ENCODE peak calls at places on chromosomes 16 and 17, in six cellular contexts. U is CD8-positive, alpha-beta memory T cell; I is A549; Y is tibial nerve; W is iPS DF 6.9; G is adrenal gland. Q is an unnamed sample.

GRCh38 chr17:79214459-79214858 is 139.8 kb downstream of the ENGASE start:
- DNase-seq in U (no peak), I (no peak), Y (no peak), W (no peak), G (no peak), Q (no peak)

GRCh38 chr17:1256699-1257098 is 13.5 kb upstream of the BHLHA9 start:
- DNase-seq in U (no peak), I (no peak), Y (no peak), W (no peak), G (no peak), Q (no peak)

GRCh38 chr17:75404223-75404738 is 1.2 kb downstream of the GRB2 start:
- DNase-seq in U (peak), I (peak), Y (peak), W (no peak), G (peak), Q (peak)

GRCh38 chr16:11748023-11748403 is 5.4 kb upstream of the TXNDC11 start:
- DNase-seq in U (no peak), I (no peak), Y (no peak), W (no peak), G (no peak), Q (no peak)

GRCh38 chr16:49986351-49987124 is 38.5 kb upstream of the CNEP1R1 start:
- DNase-seq in U (no peak), I (no peak), Y (no peak), W (no peak), G (peak), Q (peak)

GRCh38 chr17:69492410-69493071 is 78.0 kb downstream of the MAP2K6 start:
- DNase-seq in U (no peak), I (peak), Y (no peak), W (peak), G (no peak), Q (peak)

GRCh38 chr16:31010539-31010938 is at the start of gene STX1B:
- DNase-seq in U (peak), I (no peak), Y (no peak), W (no peak), G (no peak), Q (no peak)

GRCh38 chr17:79459003-79459655 is 151.7 kb downstream of the RBFOX3 start:
- DNase-seq in U (no peak), I (no peak), Y (no peak), W (no peak), G (no peak), Q (no peak)

GRCh38 chr16:47578573-47578972 is 117.4 kb downstream of the PHKB start:
- DNase-seq in U (no peak), I (no peak), Y (no peak), W (no peak), G (no peak), Q (no peak)

GRCh38 chr17:65093930-65094329 is 37.4 kb upstream of the GNA13 start:
- DNase-seq in U (no peak), I (no peak), Y (no peak), W (no peak), G (no peak), Q (no peak)

GRCh38 chr17:64277831-64278562 is 14.9 kb upstream of the TEX2 start:
- DNase-seq in U (no peak), I (no peak), Y (no peak), W (no peak), G (no peak), Q (no peak)

GRCh38 chr17:75535119-75535537 is 9.6 kb downstream of the LLGL2 start:
- DNase-seq in U (peak), I (no peak), Y (no peak), W (no peak), G (no peak), Q (no peak)

GRCh38 chr16:19884611-19885455 is at the start of gene GPRC5B:
- DNase-seq in U (peak), I (peak), Y (no peak), W (no peak), G (peak), Q (no peak)

GRCh38 chr17:78490673-78491072 is 86.5 kb downstream of the DNAH17 start:
- DNase-seq in U (no peak), I (no peak), Y (no peak), W (no peak), G (no peak), Q (no peak)

GRCh38 chr16:57186630-57187507 is 740 bp downstream of the RSPRY1 start:
- DNase-seq in U (peak), I (peak), Y (no peak), W (no peak), G (peak), Q (no peak)

GRCh38 chr16:74140557-74140956 is 156.1 kb upstream of the PSMD7 start:
- DNase-seq in U (no peak), I (no peak), Y (no peak), W (no peak), G (no peak), Q (no peak)

GRCh38 chr17:50917418-50917743 is 51.2 kb upstream of the TOB1 start:
- DNase-seq in U (no peak), I (no peak), Y (no peak), W (no peak), G (no peak), Q (no peak)

GRCh38 chr16:82796047-82796446 is 169.3 kb downstream of the CDH13 start:
- DNase-seq in U (no peak), I (no peak), Y (no peak), W (no peak), G (no peak), Q (no peak)

GRCh38 chr17:77737442-77738265 is 220.8 kb upstream of the TNRC6C start:
- DNase-seq in U (no peak), I (no peak), Y (no peak), W (no peak), G (no peak), Q (no peak)

GRCh38 chr16:140175-140857 is 1.8 kb upstream of the NPRL3 start:
- DNase-seq in U (no peak), I (no peak), Y (no peak), W (no peak), G (no peak), Q (no peak)

GRCh38 chr17:79699386-79700036 is 31.2 kb upstream of the ENPP7 start:
- DNase-seq in U (no peak), I (no peak), Y (no peak), W (no peak), G (no peak), Q (no peak)

GRCh38 chr16:2027024-2028010 is 615 bp downstream of the NHERF2 start:
- DNase-seq in U (no peak), I (no peak), Y (no peak), W (no peak), G (peak), Q (no peak)

GRCh38 chr17:4220655-4221054 is 43.1 kb downstream of the ANKFY1 start:
- DNase-seq in U (no peak), I (no peak), Y (no peak), W (no peak), G (peak), Q (no peak)

GRCh38 chr16:3188925-3189825 is 1.2 kb downstream of the OR1F1 start:
- DNase-seq in U (peak), I (peak), Y (no peak), W (no peak), G (no peak), Q (no peak)

GRCh38 chr16:49492090-49492801 is 118.6 kb downstream of the C16orf78 start:
- DNase-seq in U (no peak), I (peak), Y (no peak), W (peak), G (peak), Q (no peak)

GRCh38 chr17:81244358-81245023 is 5.4 kb downstream of the NDUFAF8 start:
- DNase-seq in U (no peak), I (no peak), Y (no peak), W (no peak), G (no peak), Q (no peak)

GRCh38 chr16:57962046-57962445 is 8.9 kb downstream of the CNGB1 start:
- DNase-seq in U (no peak), I (no peak), Y (no peak), W (no peak), G (no peak), Q (no peak)

GRCh38 chr17:50538549-50539410 is 6.2 kb downstream of the EPN3 start:
- DNase-seq in U (no peak), I (no peak), Y (no peak), W (no peak), G (no peak), Q (no peak)

GRCh38 chr17:73316919-73317505 is 5.2 kb upstream of the CDC42EP4 start:
- DNase-seq in U (no peak), I (no peak), Y (no peak), W (no peak), G (peak), Q (no peak)

GRCh38 chr17:11031787-11032186 is 193.9 kb upstream of the PIRT start:
- DNase-seq in U (no peak), I (peak), Y (no peak), W (peak), G (no peak), Q (no peak)
- H3K4me3 ChIP-seq in U (no peak), I (no peak), Y (no peak), W (no peak), G (no peak), Q (no peak)

GRCh38 chr17:40445769-40446468 is 2.7 kb downstream of the IGFBP4 start:
- DNase-seq in U (no peak), I (peak), Y (no peak), W (no peak), G (no peak), Q (no peak)
- H3K4me3 ChIP-seq in U (peak), I (peak), Y (peak), W (no peak), G (peak), Q (peak)

DNA sequence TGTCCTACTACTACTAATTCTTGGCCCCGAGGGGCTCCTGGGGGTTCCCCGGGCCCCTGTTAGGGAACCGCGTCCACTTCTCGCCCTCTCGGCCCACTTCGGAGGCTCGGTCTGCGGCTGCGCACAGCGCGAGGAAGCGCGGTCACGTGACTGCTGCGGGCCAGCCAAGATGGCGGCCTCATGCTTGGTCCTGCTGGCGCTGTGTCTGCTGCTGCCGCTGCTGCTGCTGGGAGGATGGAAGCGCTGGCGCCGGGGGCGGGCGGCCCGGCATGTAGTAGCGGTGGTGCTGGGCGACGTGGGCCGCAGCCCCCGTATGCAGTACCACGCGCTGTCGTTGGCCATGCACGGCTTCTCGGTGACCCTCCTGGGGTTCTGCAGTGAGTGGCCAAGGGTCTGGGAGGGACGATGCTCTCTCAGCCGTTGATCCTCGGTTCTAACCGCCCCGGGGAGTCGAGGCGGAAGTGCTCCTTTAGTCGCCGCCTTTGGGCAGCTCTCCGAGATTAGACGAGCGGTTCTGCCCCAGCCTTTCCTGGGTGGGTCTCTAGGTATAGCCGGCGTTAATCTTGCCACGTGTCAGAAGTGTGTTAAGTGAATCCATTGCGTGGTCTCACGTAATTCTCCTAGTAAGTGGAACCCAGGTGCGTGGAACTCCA is at the start of gene ALG1:
- DNase-seq in U (peak), I (peak), Y (peak), W (no peak), G (peak), Q (peak)
- H3K4me3 ChIP-seq in U (peak), I (peak), Y (peak), W (peak), G (peak), Q (peak)

GRCh38 chr16:29901607-29901945 is 1.3 kb downstream of the ASPHD1 start:
- DNase-seq in U (no peak), I (no peak), Y (no peak), W (no peak), G (no peak), Q (no peak)
- H3K4me3 ChIP-seq in U (no peak), I (peak), Y (no peak), W (no peak), G (no peak), Q (peak)

DNA sequence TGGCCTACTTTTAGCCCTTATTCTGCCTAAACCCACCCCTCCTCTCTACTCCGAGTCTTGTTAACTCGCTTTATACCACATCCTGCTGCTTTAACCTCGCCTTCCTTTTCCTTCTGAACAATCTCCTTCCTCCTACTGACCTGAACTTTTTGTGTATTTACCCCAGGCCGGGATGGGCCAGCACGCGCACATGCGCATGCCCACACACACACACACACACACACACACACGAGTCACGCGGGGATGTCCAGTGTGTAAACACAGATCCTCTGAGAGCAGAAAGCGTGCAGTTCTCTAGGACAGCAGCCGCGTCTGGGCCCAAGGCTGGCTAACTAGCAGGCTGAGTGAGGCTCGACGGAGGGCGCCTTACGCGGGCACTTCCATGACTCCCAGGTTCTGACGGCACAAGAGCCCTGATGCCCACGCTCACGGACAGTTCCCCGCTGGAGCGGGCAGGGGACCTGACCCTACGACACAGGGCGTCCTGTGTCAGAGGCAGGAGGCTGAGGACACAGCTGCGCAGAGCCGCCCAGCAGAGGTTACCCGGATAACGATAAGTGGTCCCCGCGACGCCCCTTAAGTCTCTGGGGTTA is 610 bp downstream of the PIK3R5 start:
- DNase-seq in U (peak), I (no peak), Y (no peak), W (no peak), G (peak), Q (no peak)
- H3K4me3 ChIP-seq in U (peak), I (no peak), Y (peak), W (peak), G (peak), Q (no peak)

GRCh38 chr16:16084874-16085273 is 135.5 kb downstream of the ABCC1 start:
- DNase-seq in U (no peak), I (no peak), Y (no peak), W (no peak), G (no peak), Q (no peak)
- H3K4me3 ChIP-seq in U (no peak), I (no peak), Y (no peak), W (no peak), G (no peak), Q (no peak)

GRCh38 chr17:71399649-71400048 is 721.2 kb upstream of the SOX9 start:
- DNase-seq in U (no peak), I (no peak), Y (no peak), W (no peak), G (no peak), Q (no peak)

GRCh38 chr17:71405101-71405500 is 715.7 kb upstream of the SOX9 start:
- DNase-seq in U (no peak), I (no peak), Y (no peak), W (no peak), G (no peak), Q (no peak)

GRCh38 chr17:71402007-71402406 is 718.8 kb upstream of the SOX9 start:
- DNase-seq in U (no peak), I (no peak), Y (no peak), W (no peak), G (no peak), Q (no peak)

GRCh38 chr17:71398706-71399620 is 721.9 kb upstream of the SOX9 start:
- DNase-seq in U (no peak), I (no peak), Y (no peak), W (no peak), G (no peak), Q (no peak)

DNA sequence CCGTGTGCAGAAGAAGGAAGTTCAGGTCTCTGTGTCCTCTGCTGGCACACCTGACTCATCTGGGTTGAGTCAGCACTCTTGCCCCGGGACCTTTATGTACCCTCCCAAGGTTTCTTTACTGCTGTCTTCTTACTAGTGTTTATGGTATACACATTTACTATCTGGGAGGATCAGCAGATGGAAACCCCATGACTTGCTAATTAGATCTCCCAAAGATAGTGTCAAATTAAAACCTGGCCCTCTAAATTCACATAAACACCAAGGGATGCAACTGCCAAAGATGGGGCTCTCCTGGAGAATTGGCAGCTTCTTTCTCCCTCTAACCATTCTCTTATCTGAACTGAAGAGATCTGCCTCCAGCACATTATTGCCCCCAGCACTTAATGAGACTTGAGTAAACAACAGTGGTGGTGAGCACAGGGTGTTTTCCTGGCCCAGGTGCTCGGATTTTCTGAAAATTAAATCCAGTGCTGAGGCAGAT is 718.1 kb upstream of the SOX9 start:
- DNase-seq in U (no peak), I (peak), Y (no peak), W (no peak), G (no peak), Q (no peak)
- H3K4me3 ChIP-seq in U (no peak), I (no peak), Y (no peak), W (no peak), G (no peak), Q (no peak)

DNA sequence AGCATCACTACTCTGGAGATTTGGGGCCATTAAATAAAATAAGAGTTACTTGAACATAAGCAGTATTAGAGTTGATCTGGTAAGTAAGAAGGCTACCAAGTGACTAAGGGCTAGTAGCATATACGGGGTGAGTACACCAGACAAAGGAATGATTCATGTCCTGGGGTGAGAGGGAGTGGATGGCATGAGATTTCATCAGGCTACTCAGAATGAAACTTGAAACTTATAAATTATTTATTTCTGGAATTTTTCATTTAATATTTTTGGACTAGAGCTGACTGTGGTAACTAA is 2.3 kb downstream of the SLFN5 start:
- DNase-seq in U (no peak), I (peak), Y (no peak), W (no peak), G (no peak), Q (peak)
- H3K4me3 ChIP-seq in U (peak), I (peak), Y (no peak), W (no peak), G (peak), Q (peak)

GRCh38 chr16:66592241-66592640 is 12.3 kb upstream of the CMTM3 start:
- DNase-seq in U (no peak), I (no peak), Y (no peak), W (no peak), G (no peak), Q (no peak)
- H3K4me3 ChIP-seq in U (no peak), I (no peak), Y (no peak), W (no peak), G (no peak), Q (no peak)

DNA sequence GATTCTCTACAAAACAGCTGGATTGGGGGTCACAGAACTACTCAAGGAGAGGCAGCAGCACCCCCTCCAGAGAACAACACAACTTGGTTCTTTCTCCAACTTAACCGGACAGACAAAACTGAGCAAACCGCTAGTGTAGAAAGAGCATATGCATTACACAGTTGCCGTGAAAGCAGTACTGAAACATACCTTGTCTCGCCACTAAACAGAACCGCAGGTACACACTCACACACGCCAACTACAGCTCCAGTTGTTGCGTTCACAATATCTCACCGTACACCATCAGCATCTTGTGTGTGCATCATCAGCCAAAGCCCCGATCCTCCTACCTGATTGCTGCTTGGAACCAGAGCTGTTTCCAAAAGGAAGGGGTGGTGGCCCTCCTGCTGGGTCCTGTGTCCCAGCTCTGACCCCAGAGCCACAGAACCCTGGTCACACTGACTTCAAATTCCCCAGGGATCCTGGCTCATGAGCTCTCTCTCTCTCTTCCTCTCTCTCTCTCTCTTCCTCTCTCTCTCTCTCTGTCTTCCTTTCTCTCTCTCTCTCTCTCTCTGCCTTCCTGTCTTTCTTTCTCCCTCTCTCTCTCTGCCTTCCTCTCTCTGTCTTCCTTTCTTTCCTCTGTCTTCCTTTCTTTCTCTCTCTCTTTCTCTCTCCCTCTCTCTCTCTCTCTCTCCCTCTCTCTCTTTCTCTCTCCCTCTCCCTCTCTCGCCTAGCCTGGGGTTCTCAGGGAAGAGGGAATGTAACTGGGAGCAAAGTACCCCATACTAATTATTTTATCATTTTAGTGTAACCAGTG is 8.4 kb downstream of the PIMREG start:
- DNase-seq in U (no peak), I (no peak), Y (no peak), W (no peak), G (no peak), Q (no peak)
- H3K4me3 ChIP-seq in U (no peak), I (no peak), Y (no peak), W (no peak), G (no peak), Q (no peak)